ENCODE peak calls at places on chromosomes 2 and 18, in eight cellular contexts. H, E, D, A, M, Z, L and V are unnamed samples.
A peak's percentile ranks its signal among the peaks of the same experiment; 100 is the strongest.

GRCh38 chr18:69935319-69936190 is 12.1 kb downstream of the CD226 start:
- DNase-seq in H (peak; percentile 10), E (peak; percentile 39), D (no peak), A (no peak), M (no peak), Z (no peak), L (peak; percentile 2), V (no peak)

GRCh38 chr2:226799211-226799975 is at the start of gene IRS1:
- DNase-seq in H (peak; percentile 96), E (peak; percentile 89), D (peak; percentile 89), A (peak; percentile 86), M (peak; percentile 75), Z (peak; percentile 86), L (peak; percentile 32), V (peak; percentile 87)

GRCh38 chr2:120596191-120596781 is 139.4 kb upstream of the GLI2 start:
- DNase-seq in H (no peak), E (peak; percentile 42), D (peak; percentile 44), A (no peak), M (no peak), Z (no peak), L (no peak), V (no peak)

GRCh38 chr2:169221745-169222369 is 140.5 kb downstream of the LRP2 start:
- DNase-seq in H (peak; percentile 49), E (peak; percentile 20), D (peak; percentile 14), A (peak; percentile 71), M (peak; percentile 73), Z (peak; percentile 30), L (peak; percentile 24), V (no peak)

GRCh38 chr18:3177902-3178687 is 41.7 kb downstream of the MYOM1 start:
- DNase-seq in H (no peak), E (no peak), D (no peak), A (no peak), M (no peak), Z (peak; percentile 65), L (no peak), V (peak; percentile 90)

GRCh38 chr18:39314595-39314994 is 1749.0 kb upstream of the CELF4 start:
- DNase-seq in H (no peak), E (no peak), D (peak; percentile 17), A (no peak), M (no peak), Z (no peak), L (no peak), V (no peak)

GRCh38 chr2:39481611-39482010 is 44.5 kb upstream of the MAP4K3 start:
- DNase-seq in H (no peak), E (peak; percentile 74), D (no peak), A (no peak), M (peak; percentile 75), Z (no peak), L (no peak), V (no peak)

GRCh38 chr2:79622508-79622907 is 109.7 kb downstream of the CTNNA2 start:
- DNase-seq in H (no peak), E (peak; percentile 2), D (no peak), A (no peak), M (no peak), Z (no peak), L (no peak), V (no peak)

GRCh38 chr2:204625135-204625534 is 79.9 kb downstream of the PARD3B start:
- DNase-seq in H (no peak), E (peak; percentile 33), D (peak; percentile 9), A (peak; percentile 6), M (peak; percentile 65), Z (no peak), L (no peak), V (no peak)

GRCh38 chr18:49371786-49372185 is 88.7 kb downstream of the DYM start:
- DNase-seq in H (no peak), E (peak; percentile 14), D (no peak), A (no peak), M (no peak), Z (no peak), L (no peak), V (no peak)

GRCh38 chr2:79512442-79513401 is at the start of gene CTNNA2:
- DNase-seq in H (peak; percentile 91), E (peak; percentile 24), D (peak; percentile 97), A (peak; percentile 92), M (peak; percentile 15), Z (peak; percentile 91), L (no peak), V (no peak)

GRCh38 chr2:15504882-15505663 is 56.1 kb downstream of the NBAS start:
- DNase-seq in H (no peak), E (no peak), D (no peak), A (no peak), M (no peak), Z (no peak), L (no peak), V (no peak)

GRCh38 chr2:108927936-108928659 is 60.9 kb downstream of the EDAR start:
- DNase-seq in H (peak; percentile 80), E (peak; percentile 79), D (peak; percentile 79), A (peak; percentile 78), M (peak; percentile 72), Z (peak; percentile 35), L (peak; percentile 43), V (peak; percentile 32)

GRCh38 chr2:99106905-99107304 is 34.6 kb upstream of the C2orf15 start:
- DNase-seq in H (no peak), E (peak; percentile 30), D (no peak), A (no peak), M (peak; percentile 33), Z (no peak), L (no peak), V (no peak)

GRCh38 chr2:38556007-38556801 is 46.5 kb downstream of the HNRNPLL start:
- DNase-seq in H (no peak), E (no peak), D (no peak), A (no peak), M (no peak), Z (no peak), L (no peak), V (no peak)

GRCh38 chr2:241088376-241088775 is 13.7 kb downstream of the MTERF4 start:
- DNase-seq in H (no peak), E (no peak), D (no peak), A (no peak), M (no peak), Z (no peak), L (no peak), V (no peak)

GRCh38 chr2:147040585-147041494 is 804.0 kb upstream of the ACVR2A start:
- DNase-seq in H (no peak), E (no peak), D (no peak), A (no peak), M (no peak), Z (no peak), L (no peak), V (no peak)

GRCh38 chr18:32771871-32772499 is 838 bp downstream of the KLHL14 start:
- DNase-seq in H (peak; percentile 35), E (peak; percentile 4), D (peak; percentile 75), A (peak; percentile 70), M (no peak), Z (no peak), L (no peak), V (no peak)

DNA sequence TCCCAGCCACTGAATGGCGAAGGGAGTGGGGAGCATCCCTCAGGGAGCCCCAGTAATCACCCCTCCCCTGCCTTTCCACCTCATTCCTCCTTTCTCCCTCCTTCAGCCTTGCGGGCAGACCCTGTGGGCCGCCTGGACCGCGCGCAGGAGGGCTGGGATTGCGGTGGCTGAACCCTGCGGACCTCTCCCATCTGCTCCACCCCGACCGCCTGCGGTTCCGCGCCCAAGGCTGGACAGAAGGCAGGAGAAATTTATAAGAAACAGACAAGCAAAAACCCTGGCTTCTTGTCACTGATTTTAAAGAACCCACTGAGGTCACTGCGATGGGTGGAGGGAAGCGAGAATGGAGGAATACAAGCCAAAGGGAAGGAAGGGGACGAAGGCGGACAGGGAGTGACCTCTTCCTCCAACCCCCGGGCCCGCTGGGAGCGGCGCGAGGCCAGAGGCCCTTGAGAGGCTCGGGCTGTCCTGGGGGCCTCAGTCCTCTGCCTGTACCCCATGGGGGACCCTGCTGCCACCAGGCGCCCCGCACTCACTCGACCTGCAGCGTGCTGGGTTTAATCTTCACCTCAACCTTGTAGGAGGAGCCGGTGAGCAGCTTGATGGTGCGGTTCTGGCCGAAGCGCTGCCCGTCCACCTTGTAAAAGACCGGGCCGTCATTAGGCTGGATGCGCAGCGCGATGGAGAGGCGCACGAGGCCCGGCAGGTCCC is 908 bp downstream of the CNRIP1 start:
- DNase-seq in H (peak; percentile 10), E (peak; percentile 53), D (peak; percentile 63), A (peak; percentile 72), M (no peak), Z (no peak), L (no peak), V (no peak)
- TF ChIP-seq EZH2phosphoT487 in H (no peak), E (no peak), D (no peak), A (no peak), M (no peak), Z (no peak), L (no peak), V (no peak)

GRCh38 chr2:218799990-218800389 is 18.0 kb downstream of the CYP27A1 start:
- DNase-seq in H (no peak), E (no peak), D (no peak), A (peak; percentile 25), M (no peak), Z (no peak), L (no peak), V (no peak)

GRCh38 chr2:218805627-218806026 is 23.7 kb downstream of the CYP27A1 start:
- DNase-seq in H (peak; percentile 46), E (peak; percentile 46), D (no peak), A (peak; percentile 53), M (no peak), Z (no peak), L (no peak), V (no peak)

GRCh38 chr2:218798767-218799504 is 17.0 kb downstream of the CYP27A1 start:
- DNase-seq in H (peak; percentile 28), E (no peak), D (no peak), A (peak; percentile 32), M (no peak), Z (no peak), L (no peak), V (no peak)

GRCh38 chr2:218804817-218805216 is 22.9 kb downstream of the CYP27A1 start:
- DNase-seq in H (no peak), E (no peak), D (no peak), A (no peak), M (no peak), Z (no peak), L (no peak), V (no peak)

GRCh38 chr2:218802595-218802994 is 20.6 kb downstream of the CYP27A1 start:
- DNase-seq in H (no peak), E (no peak), D (no peak), A (no peak), M (no peak), Z (peak; percentile 17), L (no peak), V (no peak)
- H3K9me2 ChIP-seq in H (no peaks in the 10 kb centered on the region), E (no peaks in the 10 kb centered on the region), D (no peaks in the 10 kb centered on the region), A (no peaks in the 10 kb centered on the region), M (no peaks in the 10 kb centered on the region), Z (no peaks in the 10 kb centered on the region), L (no peaks in the 10 kb centered on the region), V (no peaks in the 10 kb centered on the region)

GRCh38 chr2:143078106-143078505 is 51.1 kb upstream of the ARHGAP15 start:
- DNase-seq in H (no peak), E (no peak), D (no peak), A (no peak), M (no peak), Z (no peak), L (no peak), V (no peak)
- TF ChIP-seq EZH2phosphoT487 in H (no peak), E (no peak), D (no peak), A (no peak), M (no peak), Z (no peak), L (no peak), V (no peak)

GRCh38 chr2:203451011-203451410 is 84.1 kb downstream of the RAPH1 start:
- DNase-seq in H (no peak), E (peak; percentile 49), D (no peak), A (no peak), M (peak; percentile 17), Z (no peak), L (no peak), V (no peak)
- H3K9me2 ChIP-seq in H (no peaks in the 10 kb centered on the region), E (no peaks in the 10 kb centered on the region), D (no peaks in the 10 kb centered on the region), A (no peaks in the 10 kb centered on the region), M (no peaks in the 10 kb centered on the region), Z (no peaks in the 10 kb centered on the region), L (no peaks in the 10 kb centered on the region), V (no peaks in the 10 kb centered on the region)